ENCODE peak calls at places on chromosomes 4 and X, in seven cellular contexts. L, F, G, R, A, T and P are unnamed samples.

GRCh38 chr4:15438939-15439524 is 11.2 kb downstream of the C1QTNF7 start:
- DNase-seq in F (no peak), G (peak; percentile 41), L (no peak), R (no peak), T (no peak), A (peak; percentile 34), P (no peak)

GRCh38 chr4:42596918-42597317 is 60.0 kb downstream of the ATP8A1 start:
- DNase-seq in R (no peak), F (no peak), A (no peak), T (no peak), L (no peak), G (no peak), P (no peak)

GRCh38 chrX:102712967-102713677 is 874 bp downstream of the GPRASP2 start:
- DNase-seq in G (peak; percentile 53), T (peak; percentile 22), F (no peak), A (peak; percentile 21), R (peak; percentile 67), L (no peak), P (peak; percentile 51)

GRCh38 chrX:13131511-13132137 is 87.2 kb upstream of the FAM9C start:
- DNase-seq in T (no peak), R (no peak), A (no peak), F (peak; percentile 67), L (no peak), G (peak; percentile 68), P (peak; percentile 63)

GRCh38 chr4:140049024-140049923 is 104.7 kb downstream of the MAML3 start:
- DNase-seq in L (no peak), A (peak; percentile 23), R (peak; percentile 38), T (no peak), F (peak; percentile 70), G (peak; percentile 28), P (peak; percentile 50)

GRCh38 chr4:147054241-147054902 is 108.7 kb upstream of the TTC29 start:
- DNase-seq in R (no peak), G (peak; percentile 20), T (no peak), F (no peak), A (no peak), L (no peak), P (no peak)

GRCh38 chr4:116638592-116638991 is 446.8 kb downstream of the TRAM1L1 start:
- DNase-seq in R (no peak), A (no peak), G (no peak), F (no peak), T (no peak), L (no peak), P (no peak)

GRCh38 chrX:13078739-13079444 is 34.5 kb upstream of the FAM9C start:
- DNase-seq in L (no peak), T (no peak), A (peak; percentile 64), R (peak; percentile 53), F (no peak), G (peak; percentile 89), P (no peak)

GRCh38 chr4:123826896-123827295 is 430.3 kb downstream of the SPRY1 start:
- DNase-seq in R (no peak), F (no peak), L (no peak), T (no peak), G (peak; percentile 86), A (peak; percentile 78), P (no peak)

GRCh38 chrX:154403192-154403591 is 5.0 kb downstream of the RPL10 start:
- DNase-seq in R (no peak), L (no peak), T (no peak), A (no peak), G (no peak), F (no peak), P (no peak)

GRCh38 chrX:12137982-12138365 is 299 bp upstream of the FRMPD4 start:
- DNase-seq in T (no peak), G (no peak), F (no peak), R (no peak), A (no peak), L (no peak), P (no peak)

GRCh38 chr4:158172196-158172557 is 648 bp downstream of the GASK1B start:
- DNase-seq in A (no peak), F (no peak), L (no peak), T (no peak), R (no peak), G (no peak), P (no peak)

GRCh38 chrX:128020701-128021100 is 31.5 kb downstream of the ACTRT1 start:
- DNase-seq in G (no peak), F (no peak), R (no peak), T (no peak), A (no peak), L (no peak), P (no peak)

GRCh38 chrX:43940811-43941210 is 32.4 kb downstream of the NDP start:
- DNase-seq in L (no peak), R (no peak), T (no peak), A (peak; percentile 16), F (no peak), G (no peak), P (no peak)

GRCh38 chrX:140572724-140573123 is 67.9 kb upstream of the SOX3 start:
- DNase-seq in A (no peak), T (no peak), F (peak; percentile 40), R (peak; percentile 2), L (peak; percentile 0), G (peak; percentile 20), P (peak; percentile 31)

GRCh38 chr4:159048166-159048886 is 54.6 kb upstream of the RAPGEF2 start:
- DNase-seq in T (no peak), R (peak; percentile 75), A (peak; percentile 29), F (no peak), L (no peak), G (peak; percentile 71), P (peak; percentile 35)

GRCh38 chr4:3485882-3486555 is 22.9 kb downstream of the DOK7 start:
- DNase-seq in T (no peak), F (no peak), G (no peak), L (no peak), R (no peak), A (no peak), P (no peak)

GRCh38 chrX:69021095-69021494 is 144.2 kb downstream of the PJA1 start:
- DNase-seq in R (no peak), G (no peak), T (no peak), F (no peak), L (no peak), A (no peak), P (no peak)